ENCODE peak calls at places on chromosomes 3 and 15, in nine cellular contexts. G, F, O, Y, E, Q, W, S and I are unnamed samples.
A peak's percentile ranks its signal among the peaks of the same experiment; 100 is the strongest.

GRCh38 chr3:192772495-192772894 is 45.2 kb upstream of the FGF12 start:
- DNase-seq in O (peak; percentile 42), Q (no peak), Y (no peak), S (no peak), E (peak; percentile 12), G (no peak), F (no peak), W (no peak), I (no peak)

GRCh38 chr3:42216820-42217416 is 49.1 kb downstream of the CCK start:
- DNase-seq in Q (no peak), Y (no peak), S (no peak), G (no peak), W (no peak), E (no peak), O (no peak), F (no peak), I (peak; percentile 53)

GRCh38 chr3:111314146-111314873 is 227.7 kb upstream of the CD96 start:
- DNase-seq in Q (no peak), W (no peak), F (no peak), S (no peak), G (no peak), O (no peak), Y (no peak), E (no peak), I (no peak)

GRCh38 chr3:101195951-101196713 is 124.2 kb downstream of the IMPG2 start:
- DNase-seq in Q (no peak), E (peak; percentile 66), O (no peak), S (no peak), Y (no peak), W (peak; percentile 55), F (no peak), G (no peak), I (no peak)

GRCh38 chr15:53759333-53759975 is at the start of gene WDR72:
- DNase-seq in Q (no peak), F (no peak), O (peak; percentile 8), S (no peak), Y (no peak), E (no peak), G (no peak), W (no peak), I (no peak)

GRCh38 chr15:68314563-68314962 is 37.0 kb downstream of the FEM1B start:
- DNase-seq in E (no peak), G (no peak), O (no peak), S (no peak), F (no peak), Y (no peak), Q (peak; percentile 14), W (no peak), I (peak; percentile 69)

GRCh38 chr3:143502101-143502500 is 346.2 kb downstream of the SLC9A9 start:
- DNase-seq in W (no peak), S (no peak), E (no peak), Q (no peak), F (no peak), Y (no peak), G (no peak), O (no peak), I (no peak)

GRCh38 chr3:55567121-55567520 is 80.0 kb upstream of the WNT5A start:
- DNase-seq in Y (no peak), G (no peak), W (no peak), F (no peak), S (no peak), Q (no peak), E (no peak), O (no peak), I (no peak)

GRCh38 chr3:42092006-42092405 is 849 bp downstream of the TRAK1 start:
- DNase-seq in E (no peak), G (no peak), Y (no peak), F (no peak), Q (no peak), W (no peak), S (no peak), O (no peak), I (no peak)

GRCh38 chr3:126133606-126134005 is 46.8 kb downstream of the ALDH1L1 start:
- DNase-seq in O (no peak), F (no peak), Y (peak; percentile 35), Q (no peak), W (peak; percentile 60), E (no peak), G (peak; percentile 8), S (no peak), I (peak; percentile 63)

GRCh38 chr3:47398218-47398617 is 17.4 kb downstream of the PTPN23 start:
- DNase-seq in O (no peak), Q (no peak), E (no peak), S (no peak), Y (no peak), F (no peak), G (no peak), W (no peak), I (no peak)

GRCh38 chr3:132210476-132211346 is 106.5 kb upstream of the ACP3 start:
- DNase-seq in Y (no peak), E (peak; percentile 44), G (no peak), W (no peak), Q (no peak), O (no peak), F (peak; percentile 1), S (no peak), I (no peak)

GRCh38 chr15:99386429-99386828 is 135.1 kb downstream of the LRRC28 start:
- DNase-seq in F (no peak), O (no peak), Q (no peak), E (no peak), Y (no peak), G (no peak), S (no peak), W (no peak), I (no peak)

GRCh38 chr15:99387769-99388168 is 136.5 kb downstream of the LRRC28 start:
- DNase-seq in Y (no peak), O (no peak), F (no peak), W (no peak), E (no peak), Q (no peak), S (no peak), G (no peak), I (no peak)

GRCh38 chr15:99385865-99386264 is 134.6 kb downstream of the LRRC28 start:
- DNase-seq in S (no peak), O (peak; percentile 74), F (no peak), W (no peak), Q (no peak), Y (no peak), E (peak; percentile 58), G (peak; percentile 58), I (no peak)

GRCh38 chr15:99393641-99394040 is 142.4 kb downstream of the LRRC28 start:
- DNase-seq in G (no peak), Q (no peak), W (no peak), F (no peak), S (no peak), Y (no peak), O (no peak), E (no peak), I (no peak)

GRCh38 chr15:99390667-99391066 is 139.4 kb downstream of the LRRC28 start:
- DNase-seq in W (no peak), O (no peak), F (no peak), S (no peak), G (no peak), E (no peak), Q (no peak), Y (no peak), I (no peak)
- TF ChIP-seq CTCF in W (no peak), O (no peak), F (no peak), S (no peak), G (no peak), E (no peak), Q (no peak), Y (no peak), I (no peak)

DNA sequence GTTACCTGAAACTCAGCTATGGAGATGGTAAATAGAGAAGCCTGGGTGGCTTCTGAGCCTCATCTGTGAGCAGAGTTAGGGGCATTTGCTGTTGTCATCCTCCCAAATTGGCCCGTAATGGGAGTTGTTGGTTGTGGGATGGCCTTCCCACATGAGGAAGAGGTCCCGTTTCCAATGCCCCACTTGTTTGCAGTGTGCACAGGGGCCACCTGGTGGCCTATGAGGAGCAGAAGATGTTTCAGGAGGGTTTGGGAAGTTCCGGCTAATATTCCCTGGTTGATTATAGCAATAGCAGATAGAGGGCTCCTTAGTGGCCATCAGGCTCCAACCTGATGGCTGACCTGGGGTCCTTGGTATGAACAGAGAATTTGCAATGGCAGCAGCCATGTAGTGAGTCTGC is 1546.5 kb downstream of the OTOL1 start:
- DNase-seq in Q (no peak), E (peak; percentile 11), F (no peak), O (no peak), G (no peak), S (no peak), Y (no peak), W (no peak), I (no peak)
- TF ChIP-seq CTCF in Q (peak; percentile 8), E (no peak), F (no peak), O (no peak), G (no peak), S (no peak), Y (no peak), W (no peak), I (peak; percentile 38)

GRCh38 chr15:32643907-32644445 is 2.5 kb downstream of the SCG5 start:
- DNase-seq in S (no peak), Q (no peak), W (no peak), G (no peak), F (no peak), Y (no peak), O (no peak), E (no peak), I (no peak)

GRCh38 chr15:32646304-32646703 is 4.8 kb downstream of the SCG5 start:
- DNase-seq in E (no peak), W (no peak), O (no peak), Q (no peak), S (no peak), F (no peak), Y (no peak), G (no peak), I (no peak)

GRCh38 chr15:32651229-32651837 is 9.8 kb downstream of the SCG5 start:
- DNase-seq in G (peak; percentile 27), S (no peak), W (no peak), Y (peak; percentile 53), F (peak; percentile 13), Q (no peak), O (no peak), E (peak; percentile 76), I (no peak)

GRCh38 chr15:32652178-32652577 is 10.7 kb downstream of the SCG5 start:
- DNase-seq in E (no peak), G (no peak), W (no peak), F (no peak), O (no peak), Q (no peak), Y (no peak), S (no peak), I (no peak)

DNA sequence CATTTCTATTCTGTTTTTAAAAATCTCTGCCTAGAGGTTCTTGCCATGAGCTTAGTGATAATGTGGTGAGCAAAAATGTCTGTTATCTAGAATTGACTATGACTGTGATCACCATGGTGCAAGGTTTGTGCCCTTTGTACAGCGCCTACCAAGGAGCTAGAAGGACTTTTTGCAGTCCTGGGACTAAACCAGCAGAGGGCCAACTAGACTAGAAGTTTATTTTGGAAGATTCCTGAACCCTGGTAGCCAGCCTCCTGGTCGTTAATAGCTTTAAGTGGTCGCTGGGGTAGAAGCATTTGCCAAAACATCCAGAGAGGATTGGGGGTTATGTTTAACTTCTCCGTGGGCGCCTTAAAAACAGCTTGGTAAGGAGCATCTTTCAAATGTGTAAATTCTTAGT is 7.8 kb downstream of the SCG5 start:
- DNase-seq in O (no peak), E (peak; percentile 47), S (no peak), F (no peak), Y (no peak), G (no peak), W (no peak), Q (no peak), I (no peak)
- TF ChIP-seq CTCF in O (no peak), E (peak; percentile 55), S (peak; percentile 14), F (no peak), Y (no peak), G (no peak), W (no peak), Q (no peak), I (peak; percentile 59)

GRCh38 chr3:175668300-175668699 is 809.2 kb downstream of the NAALADL2 start:
- DNase-seq in G (no peak), W (no peak), O (no peak), E (no peak), Q (no peak), F (no peak), Y (no peak), S (no peak), I (no peak)
- TF ChIP-seq CTCF in G (no peak), W (no peak), O (no peak), E (no peak), Q (no peak), F (no peak), Y (no peak), S (no peak), I (no peak)